ENCODE peak calls at places on chromosomes 1 and 21, in four cellular contexts. K, Z, O and Y are unnamed samples.

GRCh38 chr21:42302794-42303193 is 12.4 kb downstream of the TFF3 start:
- DNase-seq in K (peak), Z (no peak), O (no peak), Y (no peak)

GRCh38 chr1:27594542-27595510 is 9.1 kb downstream of the AHDC1 start:
- DNase-seq in K (no peak), Z (no peak), O (no peak), Y (no peak)

GRCh38 chr1:27602510-27603319 is 1.2 kb downstream of the AHDC1 start:
- DNase-seq in K (peak), Z (no peak), O (no peak), Y (no peak)

GRCh38 chr1:77322061-77322900 is 40.5 kb downstream of the AK5 start:
- DNase-seq in K (peak), Z (peak), O (no peak), Y (no peak)

GRCh38 chr1:30986755-30987154 is 78.2 kb upstream of the SDC3 start:
- DNase-seq in K (no peak), Z (no peak), O (no peak), Y (no peak)

GRCh38 chr1:154483941-154484803 is 17.8 kb upstream of the TDRD10 start:
- DNase-seq in K (no peak), Z (no peak), O (no peak), Y (peak)

GRCh38 chr1:65177457-65177856 is 29.5 kb downstream of the AK4 start:
- DNase-seq in K (no peak), Z (no peak), O (no peak), Y (no peak)

GRCh38 chr1:198088360-198089071 is 68.3 kb upstream of the NEK7 start:
- DNase-seq in K (peak), Z (no peak), O (peak), Y (no peak)

GRCh38 chr1:112840631-112841624 is 115.1 kb downstream of the SLC16A1 start:
- DNase-seq in K (peak), Z (no peak), O (no peak), Y (peak)

GRCh38 chr1:197144570-197145325 is 1.7 kb downstream of the ASPM start:
- DNase-seq in K (peak), Z (no peak), O (no peak), Y (no peak)

GRCh38 chr1:155247667-155248563 is 7.4 kb downstream of the ENTREP3 start:
- DNase-seq in K (no peak), Z (no peak), O (no peak), Y (no peak)

GRCh38 chr1:244860914-244861610 is 3.3 kb downstream of the HNRNPU start:
- DNase-seq in K (peak), Z (no peak), O (no peak), Y (no peak)

GRCh38 chr1:61116421-61116820 is 34.1 kb downstream of the NFIA start:
- DNase-seq in K (no peak), Z (no peak), O (no peak), Y (no peak)

GRCh38 chr1:154697710-154698109 is 89.7 kb upstream of the ADAR start:
- DNase-seq in K (no peak), Z (no peak), O (no peak), Y (no peak)